ENCODE peak calls at places on chromosomes 13 and 19, in eight cellular contexts. U is T follicular helper cell, H is T-cell, S is posterior cingulate gyrus, X is nucleus accumbens, D is iris pigment epithelial cell, A is MM.1S, N is RPMI8226. Y is an unnamed sample.
A peak's percentile ranks its signal among the peaks of the same experiment; 100 is the strongest.

GRCh38 chr13:110399801-110400200 is 92.7 kb downstream of the COL4A2 start:
- DNase-seq in U (no peak), H (no peak), S (no peak), X (no peak), D (peak; percentile 85), A (no peak), N (no peak), Y (no peak)

GRCh38 chr13:75299913-75300862 is 181.8 kb downstream of the TBC1D4 start:
- DNase-seq in U (no peak), H (no peak), S (no peak), X (no peak), D (peak; percentile 79), A (peak; percentile 19), N (no peak), Y (no peak)

GRCh38 chr13:61170791-61171330 is 244.8 kb downstream of the PCDH20 start:
- DNase-seq in U (no peak), H (no peak), S (peak; percentile 50), X (peak; percentile 22), D (no peak), A (no peak), N (no peak), Y (no peak)

GRCh38 chr19:15283141-15283885 is 49.0 kb downstream of the BRD4 start:
- DNase-seq in U (no peak), H (no peak), S (no peak), X (peak; percentile 35), D (peak; percentile 79), A (no peak), N (no peak), Y (no peak)

GRCh38 chr19:9849786-9850185 is 14.7 kb downstream of the PIN1 start:
- DNase-seq in U (no peak), H (no peak), S (no peak), X (no peak), D (no peak), A (no peak), N (no peak), Y (no peak)

GRCh38 chr13:28486144-28486543 is 8.8 kb downstream of the FLT1 start:
- DNase-seq in U (no peak), H (no peak), S (no peak), X (no peak), D (no peak), A (no peak), N (no peak), Y (no peak)

GRCh38 chr13:45092668-45093067 is 27.6 kb upstream of the GTF2F2 start:
- DNase-seq in U (no peak), H (no peak), S (no peak), X (no peak), D (no peak), A (no peak), N (no peak), Y (no peak)

GRCh38 chr13:67075239-67075638 is 154.9 kb downstream of the PCDH9 start:
- DNase-seq in U (no peak), H (no peak), S (no peak), X (no peak), D (no peak), A (no peak), N (no peak), Y (no peak)

GRCh38 chr19:50558449-50558848 is 9.8 kb downstream of the LRRC4B start:
- DNase-seq in U (no peak), H (no peak), S (no peak), X (no peak), D (no peak), A (no peak), N (no peak), Y (no peak)

GRCh38 chr13:51453959-51454703 is 1.3 kb upstream of the INTS6 start:
- DNase-seq in U (no peak), H (no peak), S (peak; percentile 24), X (peak; percentile 16), D (peak; percentile 27), A (peak; percentile 7), N (peak; percentile 7), Y (no peak)

GRCh38 chr19:19171821-19172532 is 1.9 kb upstream of the MEF2B start:
- DNase-seq in U (no peak), H (no peak), S (no peak), X (no peak), D (peak; percentile 79), A (no peak), N (no peak), Y (peak; percentile 59)

GRCh38 chr13:53758946-53759345 is 730.3 kb downstream of the OLFM4 start:
- DNase-seq in U (no peak), H (no peak), S (no peak), X (no peak), D (no peak), A (no peak), N (no peak), Y (no peak)

Y was measured in NCI-H2107.